ENCODE peak calls at places on chromosomes 2 and 18, in five cellular contexts. One of them, this sample, is unnamed.
A peak's percentile ranks its signal among the peaks of the same experiment; 100 is the strongest.

GRCh38 chr2:202152104-202152771 is 79.2 kb downstream of the KIAA2012 start:
- DNase-seq in dorsolateral prefrontal cortex: no peak
- DNase-seq in stomach: no peak
- DNase-seq in right lobe of liver: no peak
- DNase-seq in kidney: no peak
- DNase-seq in this sample: no peak

GRCh38 chr2:180177534-180177933 is 170.4 kb upstream of the CWC22 start:
- DNase-seq in dorsolateral prefrontal cortex: no peak
- DNase-seq in stomach: no peak
- DNase-seq in right lobe of liver: no peak
- DNase-seq in kidney: no peak
- DNase-seq in this sample: no peak

GRCh38 chr2:57185568-57185967 is 861.0 kb upstream of the VRK2 start:
- DNase-seq in dorsolateral prefrontal cortex: no peak
- DNase-seq in stomach: no peak
- DNase-seq in right lobe of liver: no peak
- DNase-seq in kidney: no peak
- DNase-seq in this sample: no peak

GRCh38 chr18:70490008-70490933 is 201.4 kb downstream of the SOCS6 start:
- DNase-seq in dorsolateral prefrontal cortex: no peak
- DNase-seq in stomach: peak; percentile 29
- DNase-seq in right lobe of liver: no peak
- DNase-seq in kidney: no peak
- DNase-seq in this sample: peak; percentile 45

GRCh38 chr2:227819398-227819697 is 5.7 kb downstream of the CCL20 start:
- DNase-seq in dorsolateral prefrontal cortex: no peak
- DNase-seq in stomach: no peak
- DNase-seq in right lobe of liver: no peak
- DNase-seq in kidney: no peak
- DNase-seq in this sample: no peak

GRCh38 chr2:233439191-233439590 is 84.9 kb downstream of the DGKD start:
- DNase-seq in dorsolateral prefrontal cortex: no peak
- DNase-seq in stomach: no peak
- DNase-seq in right lobe of liver: peak; percentile 19
- DNase-seq in kidney: no peak
- DNase-seq in this sample: no peak

GRCh38 chr2:231211461-231211860 is 13.0 kb downstream of the ARMC9 start:
- DNase-seq in dorsolateral prefrontal cortex: no peak
- DNase-seq in stomach: no peak
- DNase-seq in right lobe of liver: no peak
- DNase-seq in kidney: no peak
- DNase-seq in this sample: no peak

GRCh38 chr18:56678836-56679565 is 27.8 kb downstream of the WDR7 start:
- DNase-seq in dorsolateral prefrontal cortex: no peak
- DNase-seq in stomach: no peak
- DNase-seq in right lobe of liver: no peak
- DNase-seq in kidney: no peak
- DNase-seq in this sample: no peak

GRCh38 chr2:3184167-3184566 is 193.5 kb downstream of the EIPR1 start:
- DNase-seq in dorsolateral prefrontal cortex: no peak
- DNase-seq in stomach: no peak
- DNase-seq in right lobe of liver: no peak
- DNase-seq in kidney: peak; percentile 54
- DNase-seq in this sample: no peak

GRCh38 chr2:196131949-196132925 is 39.1 kb downstream of the STK17B start:
- DNase-seq in dorsolateral prefrontal cortex: no peak
- DNase-seq in stomach: no peak
- DNase-seq in right lobe of liver: no peak
- DNase-seq in kidney: no peak
- DNase-seq in this sample: no peak

GRCh38 chr2:4914551-4914950 is 777.6 kb upstream of the SOX11 start:
- DNase-seq in dorsolateral prefrontal cortex: no peak
- DNase-seq in stomach: no peak
- DNase-seq in right lobe of liver: no peak
- DNase-seq in kidney: no peak
- DNase-seq in this sample: peak; percentile 15

GRCh38 chr2:78417355-78417754 is 608.1 kb upstream of the REG3G start:
- DNase-seq in dorsolateral prefrontal cortex: no peak
- DNase-seq in stomach: no peak
- DNase-seq in right lobe of liver: no peak
- DNase-seq in kidney: no peak
- DNase-seq in this sample: no peak

GRCh38 chr2:28394331-28394877 is 1.7 kb downstream of the FOSL2 start:
- DNase-seq in dorsolateral prefrontal cortex: no peak
- DNase-seq in stomach: peak; percentile 62
- DNase-seq in right lobe of liver: no peak
- DNase-seq in kidney: peak; percentile 87
- DNase-seq in this sample: no peak

GRCh38 chr2:70523996-70524965 is 29.3 kb downstream of the TGFA start:
- DNase-seq in dorsolateral prefrontal cortex: no peak
- DNase-seq in stomach: peak; percentile 81
- DNase-seq in right lobe of liver: peak; percentile 66
- DNase-seq in kidney: peak; percentile 93
- DNase-seq in this sample: peak; percentile 26

GRCh38 chr2:217361491-217361890 is 501.6 kb upstream of the TNP1 start:
- DNase-seq in dorsolateral prefrontal cortex: no peak
- DNase-seq in stomach: no peak
- DNase-seq in right lobe of liver: no peak
- DNase-seq in kidney: no peak
- DNase-seq in this sample: no peak

GRCh38 chr2:9806298-9806610 is 37.0 kb upstream of the TAF1B start:
- DNase-seq in dorsolateral prefrontal cortex: no peak
- DNase-seq in stomach: peak; percentile 21
- DNase-seq in right lobe of liver: no peak
- DNase-seq in kidney: no peak
- DNase-seq in this sample: no peak

GRCh38 chr2:78260861-78261260 is 738.7 kb upstream of the LRRTM4 start:
- DNase-seq in dorsolateral prefrontal cortex: no peak
- DNase-seq in stomach: no peak
- DNase-seq in right lobe of liver: no peak
- DNase-seq in kidney: no peak
- DNase-seq in this sample: no peak

GRCh38 chr2:215270118-215270451 is 41.8 kb upstream of the ATIC start:
- DNase-seq in dorsolateral prefrontal cortex: no peak
- DNase-seq in stomach: no peak
- DNase-seq in right lobe of liver: no peak
- DNase-seq in kidney: no peak
- DNase-seq in this sample: no peak

GRCh38 chr2:207512356-207512755 is 17.4 kb upstream of the CREB1 start:
- DNase-seq in dorsolateral prefrontal cortex: no peak
- DNase-seq in stomach: no peak
- DNase-seq in right lobe of liver: no peak
- DNase-seq in kidney: no peak
- DNase-seq in this sample: no peak

GRCh38 chr2:180124273-180124881 is 117.3 kb upstream of the CWC22 start:
- DNase-seq in dorsolateral prefrontal cortex: no peak
- DNase-seq in stomach: no peak
- DNase-seq in right lobe of liver: no peak
- DNase-seq in kidney: no peak
- DNase-seq in this sample: peak; percentile 63

GRCh38 chr2:16621348-16621747 is 44.3 kb downstream of the CYRIA start:
- DNase-seq in dorsolateral prefrontal cortex: no peak
- DNase-seq in stomach: no peak
- DNase-seq in right lobe of liver: no peak
- DNase-seq in kidney: no peak
- DNase-seq in this sample: no peak

GRCh38 chr2:136424112-136424511 is 306.2 kb upstream of the CXCR4 start:
- DNase-seq in dorsolateral prefrontal cortex: no peak
- DNase-seq in stomach: no peak
- DNase-seq in right lobe of liver: no peak
- DNase-seq in kidney: no peak
- DNase-seq in this sample: no peak

GRCh38 chr2:4556136-4556535 is 852.8 kb downstream of the DCDC2C start:
- DNase-seq in dorsolateral prefrontal cortex: no peak
- DNase-seq in stomach: no peak
- DNase-seq in right lobe of liver: no peak
- DNase-seq in kidney: no peak
- DNase-seq in this sample: no peak

GRCh38 chr2:41873102-41873501 is 174.7 kb upstream of the PKDCC start:
- DNase-seq in dorsolateral prefrontal cortex: no peak
- DNase-seq in stomach: no peak
- DNase-seq in right lobe of liver: no peak
- DNase-seq in kidney: no peak
- DNase-seq in this sample: no peak

GRCh38 chr2:106970471-106971261 is 84.7 kb upstream of the ST6GAL2 start:
- DNase-seq in dorsolateral prefrontal cortex: no peak
- DNase-seq in stomach: no peak
- DNase-seq in right lobe of liver: no peak
- DNase-seq in kidney: no peak
- DNase-seq in this sample: no peak

GRCh38 chr18:12934454-12935071 is 13.2 kb upstream of the SEH1L start:
- DNase-seq in dorsolateral prefrontal cortex: peak; percentile 84
- DNase-seq in stomach: peak; percentile 83
- DNase-seq in right lobe of liver: peak; percentile 79
- DNase-seq in kidney: peak; percentile 88
- DNase-seq in this sample: peak; percentile 80

GRCh38 chr2:55862269-55862668 is 61.3 kb downstream of the EFEMP1 start:
- DNase-seq in dorsolateral prefrontal cortex: no peak
- DNase-seq in stomach: no peak
- DNase-seq in right lobe of liver: no peak
- DNase-seq in kidney: no peak
- DNase-seq in this sample: peak; percentile 89

GRCh38 chr2:36566887-36567286 is 31.1 kb downstream of the FEZ2 start:
- DNase-seq in dorsolateral prefrontal cortex: no peak
- DNase-seq in stomach: no peak
- DNase-seq in right lobe of liver: no peak
- DNase-seq in kidney: no peak
- DNase-seq in this sample: no peak

GRCh38 chr2:217206326-217206725 is 346.5 kb upstream of the TNP1 start:
- DNase-seq in dorsolateral prefrontal cortex: no peak
- DNase-seq in stomach: no peak
- DNase-seq in right lobe of liver: no peak
- DNase-seq in kidney: no peak
- DNase-seq in this sample: no peak

GRCh38 chr2:12050381-12050780 is 303.9 kb downstream of the LPIN1 start:
- DNase-seq in dorsolateral prefrontal cortex: no peak
- DNase-seq in stomach: no peak
- DNase-seq in right lobe of liver: no peak
- DNase-seq in kidney: no peak
- DNase-seq in this sample: no peak

GRCh38 chr2:146388757-146389156 is 1456.1 kb upstream of the ACVR2A start:
- DNase-seq in dorsolateral prefrontal cortex: no peak
- DNase-seq in stomach: no peak
- DNase-seq in right lobe of liver: no peak
- DNase-seq in kidney: no peak
- DNase-seq in this sample: peak; percentile 86

GRCh38 chr2:218618102-218618860 is 10.6 kb downstream of the PLCD4 start:
- DNase-seq in dorsolateral prefrontal cortex: no peak
- DNase-seq in stomach: no peak
- DNase-seq in right lobe of liver: no peak
- DNase-seq in kidney: no peak
- DNase-seq in this sample: no peak

GRCh38 chr18:14979875-14980274 is 231.9 kb downstream of the ANKRD30B start:
- DNase-seq in dorsolateral prefrontal cortex: no peak
- DNase-seq in stomach: no peak
- DNase-seq in right lobe of liver: no peak
- DNase-seq in kidney: no peak
- DNase-seq in this sample: no peak

GRCh38 chr2:98821629-98822135 is 90.8 kb upstream of the MGAT4A start:
- DNase-seq in dorsolateral prefrontal cortex: no peak
- DNase-seq in stomach: no peak
- DNase-seq in right lobe of liver: no peak
- DNase-seq in kidney: peak; percentile 67
- DNase-seq in this sample: no peak

DNA sequence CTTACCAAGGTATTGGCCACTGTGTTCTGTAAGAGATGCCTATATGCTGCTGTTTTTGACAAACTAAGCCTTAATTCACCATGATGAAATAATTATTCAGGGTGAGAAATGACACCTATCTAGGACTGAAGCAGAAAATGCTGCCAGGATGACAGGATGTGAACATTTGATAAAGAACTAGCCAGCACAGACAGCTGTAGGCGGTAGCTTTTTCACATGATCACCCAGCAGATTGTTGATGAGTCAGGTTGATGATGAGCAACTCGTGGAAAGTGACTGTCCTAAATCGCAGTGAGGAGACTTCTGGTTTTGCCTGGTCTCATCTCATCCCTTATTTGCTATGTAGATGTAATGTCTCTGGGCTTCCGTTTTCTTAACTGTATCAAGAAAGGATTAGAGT is 144.1 kb downstream of the PRPF40A start:
- DNase-seq in dorsolateral prefrontal cortex: no peak
- DNase-seq in stomach: no peak
- DNase-seq in right lobe of liver: no peak
- DNase-seq in kidney: no peak
- DNase-seq in this sample: no peak
- H3K4me3 ChIP-seq in dorsolateral prefrontal cortex: no peak overlapping the region
- H3K4me3 ChIP-seq in stomach: no peak overlapping the region
- H3K4me3 ChIP-seq in right lobe of liver: no peak overlapping the region
- H3K4me3 ChIP-seq in kidney: no peak overlapping the region
- H3K4me3 ChIP-seq in this sample: no peak overlapping the region

GRCh38 chr2:175026385-175026784 is 21.2 kb upstream of the CHN1 start:
- DNase-seq in dorsolateral prefrontal cortex: no peak
- DNase-seq in stomach: no peak
- DNase-seq in right lobe of liver: no peak
- DNase-seq in kidney: no peak
- DNase-seq in this sample: no peak

GRCh38 chr2:175034728-175035127 is 29.5 kb upstream of the CHN1 start:
- DNase-seq in dorsolateral prefrontal cortex: no peak
- DNase-seq in stomach: no peak
- DNase-seq in right lobe of liver: no peak
- DNase-seq in kidney: no peak
- DNase-seq in this sample: no peak

GRCh38 chr2:175025946-175026345 is 20.8 kb upstream of the CHN1 start:
- DNase-seq in dorsolateral prefrontal cortex: no peak
- DNase-seq in stomach: no peak
- DNase-seq in right lobe of liver: no peak
- DNase-seq in kidney: no peak
- DNase-seq in this sample: no peak

GRCh38 chr2:175027755-175028154 is 22.6 kb upstream of the CHN1 start:
- DNase-seq in dorsolateral prefrontal cortex: no peak
- DNase-seq in stomach: no peak
- DNase-seq in right lobe of liver: no peak
- DNase-seq in kidney: no peak
- DNase-seq in this sample: no peak

GRCh38 chr2:175030380-175031271 is 25.4 kb upstream of the CHN1 start:
- DNase-seq in dorsolateral prefrontal cortex: no peak
- DNase-seq in stomach: no peak
- DNase-seq in right lobe of liver: peak; percentile 48
- DNase-seq in kidney: no peak
- DNase-seq in this sample: peak; percentile 23
- TF ChIP-seq CTCF in dorsolateral prefrontal cortex: peak; percentile 14
- TF ChIP-seq CTCF in stomach: no peak
- TF ChIP-seq CTCF in right lobe of liver: no peak
- TF ChIP-seq CTCF in kidney: no peak
- TF ChIP-seq CTCF in this sample: peak; percentile 54

GRCh38 chr18:76453057-76453561 is 41.9 kb downstream of the ZNF516 start:
- DNase-seq in dorsolateral prefrontal cortex: no peak
- DNase-seq in stomach: no peak
- DNase-seq in right lobe of liver: no peak
- DNase-seq in kidney: no peak
- DNase-seq in this sample: no peak
- H3K4me3 ChIP-seq in dorsolateral prefrontal cortex: no peak overlapping the region
- H3K4me3 ChIP-seq in stomach: no peak overlapping the region
- H3K4me3 ChIP-seq in right lobe of liver: no peak overlapping the region
- H3K4me3 ChIP-seq in kidney: no peak overlapping the region
- H3K4me3 ChIP-seq in this sample: no peak overlapping the region

GRCh38 chr2:160377204-160377995 is 116.2 kb downstream of the RBMS1 start:
- DNase-seq in dorsolateral prefrontal cortex: no peak
- DNase-seq in stomach: no peak
- DNase-seq in right lobe of liver: no peak
- DNase-seq in kidney: no peak
- DNase-seq in this sample: no peak
- TF ChIP-seq CTCF in dorsolateral prefrontal cortex: no peak
- TF ChIP-seq CTCF in stomach: no peak
- TF ChIP-seq CTCF in right lobe of liver: no peak
- TF ChIP-seq CTCF in kidney: no peak
- TF ChIP-seq CTCF in this sample: peak; percentile 23